ENCODE peak calls at places on chromosomes 3 and 15, in ten cellular contexts. One of them, this sample, is unnamed. For H3K4me1 and H3K27me3, the result is how much of the 10 kb centered on the place peaks cover.

GRCh38 chr3:47685037-47685436 is 96.7 kb downstream of the SMARCC1 start:
- DNase-seq in SJSA1: no peak
- DNase-seq in ovary: no peak
- DNase-seq in endodermal cell: no peak
- DNase-seq in mammary epithelial cell: no peak
- DNase-seq in upper lobe of right lung: no peak
- DNase-seq in astrocyte: peak
- DNase-seq in transverse colon: no peak
- DNase-seq in IMR-90: peak
- DNase-seq in GM23248: no peak
- DNase-seq in this sample: no peak

GRCh38 chr3:154904328-154904727 is 175.8 kb upstream of the MME start:
- DNase-seq in SJSA1: no peak
- DNase-seq in transverse colon: no peak
- DNase-seq in endodermal cell: peak
- DNase-seq in GM23248: peak
- DNase-seq in ovary: no peak
- DNase-seq in mammary epithelial cell: peak
- DNase-seq in astrocyte: no peak
- DNase-seq in IMR-90: peak
- DNase-seq in upper lobe of right lung: no peak
- DNase-seq in this sample: no peak

GRCh38 chr15:50686468-50687301 is at the start of gene TRPM7:
- DNase-seq in mammary epithelial cell: peak
- DNase-seq in IMR-90: peak
- DNase-seq in GM23248: peak
- DNase-seq in ovary: peak
- DNase-seq in astrocyte: peak
- DNase-seq in transverse colon: peak
- DNase-seq in SJSA1: peak
- DNase-seq in upper lobe of right lung: peak
- DNase-seq in endodermal cell: peak
- DNase-seq in this sample: peak

GRCh38 chr3:63538912-63539311 is 113.6 kb upstream of the SNTN start:
- DNase-seq in GM23248: no peak
- DNase-seq in ovary: no peak
- DNase-seq in mammary epithelial cell: no peak
- DNase-seq in astrocyte: no peak
- DNase-seq in endodermal cell: no peak
- DNase-seq in upper lobe of right lung: no peak
- DNase-seq in SJSA1: no peak
- DNase-seq in IMR-90: no peak
- DNase-seq in transverse colon: no peak
- DNase-seq in this sample: no peak

GRCh38 chr3:81268526-81268925 is 492.9 kb downstream of the GBE1 start:
- DNase-seq in SJSA1: no peak
- DNase-seq in upper lobe of right lung: no peak
- DNase-seq in endodermal cell: no peak
- DNase-seq in transverse colon: no peak
- DNase-seq in mammary epithelial cell: no peak
- DNase-seq in GM23248: no peak
- DNase-seq in ovary: no peak
- DNase-seq in IMR-90: no peak
- DNase-seq in astrocyte: no peak
- DNase-seq in this sample: no peak

GRCh38 chr3:183613366-183614293 is 21.8 kb upstream of the KLHL24 start:
- DNase-seq in endodermal cell: no peak
- DNase-seq in mammary epithelial cell: no peak
- DNase-seq in GM23248: peak
- DNase-seq in SJSA1: no peak
- DNase-seq in upper lobe of right lung: no peak
- DNase-seq in transverse colon: no peak
- DNase-seq in IMR-90: no peak
- DNase-seq in astrocyte: no peak
- DNase-seq in ovary: no peak
- DNase-seq in this sample: no peak

GRCh38 chr3:59981377-59981776 is 931.6 kb upstream of the CFAP20DC start:
- DNase-seq in GM23248: no peak
- DNase-seq in mammary epithelial cell: no peak
- DNase-seq in SJSA1: no peak
- DNase-seq in astrocyte: no peak
- DNase-seq in IMR-90: no peak
- DNase-seq in endodermal cell: no peak
- DNase-seq in upper lobe of right lung: no peak
- DNase-seq in ovary: no peak
- DNase-seq in transverse colon: no peak
- DNase-seq in this sample: no peak

GRCh38 chr15:37793851-37794250 is 140.6 kb upstream of the TMCO5A start:
- DNase-seq in IMR-90: no peak
- DNase-seq in GM23248: no peak
- DNase-seq in mammary epithelial cell: no peak
- DNase-seq in SJSA1: no peak
- DNase-seq in astrocyte: no peak
- DNase-seq in ovary: no peak
- DNase-seq in transverse colon: no peak
- DNase-seq in endodermal cell: peak
- DNase-seq in upper lobe of right lung: no peak
- DNase-seq in this sample: no peak

GRCh38 chr15:34366271-34367043 is 539 bp downstream of the LPCAT4 start:
- DNase-seq in astrocyte: peak
- DNase-seq in endodermal cell: peak
- DNase-seq in upper lobe of right lung: peak
- DNase-seq in IMR-90: peak
- DNase-seq in mammary epithelial cell: peak
- DNase-seq in SJSA1: peak
- DNase-seq in GM23248: peak
- DNase-seq in ovary: peak
- DNase-seq in transverse colon: peak
- DNase-seq in this sample: peak

GRCh38 chr15:43118829-43119228 is 13.0 kb upstream of the UBR1 start:
- DNase-seq in endodermal cell: no peak
- DNase-seq in GM23248: no peak
- DNase-seq in transverse colon: no peak
- DNase-seq in astrocyte: no peak
- DNase-seq in IMR-90: no peak
- DNase-seq in SJSA1: no peak
- DNase-seq in upper lobe of right lung: no peak
- DNase-seq in mammary epithelial cell: no peak
- DNase-seq in ovary: no peak
- DNase-seq in this sample: no peak

GRCh38 chr15:54388746-54389145 is 410.5 kb downstream of the UNC13C start:
- DNase-seq in upper lobe of right lung: no peak
- DNase-seq in astrocyte: no peak
- DNase-seq in mammary epithelial cell: no peak
- DNase-seq in GM23248: no peak
- DNase-seq in SJSA1: no peak
- DNase-seq in ovary: no peak
- DNase-seq in IMR-90: no peak
- DNase-seq in transverse colon: no peak
- DNase-seq in endodermal cell: no peak
- DNase-seq in this sample: no peak

GRCh38 chr3:31291818-31292217 is 240.9 kb upstream of the STT3B start:
- DNase-seq in IMR-90: no peak
- DNase-seq in GM23248: no peak
- DNase-seq in astrocyte: no peak
- DNase-seq in mammary epithelial cell: peak
- DNase-seq in endodermal cell: no peak
- DNase-seq in upper lobe of right lung: no peak
- DNase-seq in SJSA1: no peak
- DNase-seq in ovary: no peak
- DNase-seq in transverse colon: no peak
- DNase-seq in this sample: no peak

DNA sequence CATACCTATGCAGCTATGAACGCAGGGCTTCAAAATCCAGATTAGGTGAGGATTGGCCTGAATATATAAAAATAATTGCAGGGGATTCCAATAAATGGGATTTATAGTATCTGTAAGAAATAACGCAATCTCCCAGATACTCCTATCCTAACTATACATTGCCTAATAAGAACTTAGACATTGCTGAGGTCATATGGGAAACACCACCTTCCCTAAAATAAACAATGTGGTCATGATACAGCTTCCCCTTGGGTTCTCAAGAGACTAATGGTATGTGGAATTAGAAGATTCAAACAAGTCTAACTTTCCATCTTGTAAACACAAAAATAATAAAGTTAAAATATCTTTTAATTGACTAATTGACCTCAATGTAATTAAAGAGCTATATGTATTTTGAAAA is 28.2 kb downstream of the UBE3A start:
- DNase-seq in mammary epithelial cell: peak
- DNase-seq in upper lobe of right lung: no peak
- DNase-seq in ovary: no peak
- DNase-seq in IMR-90: peak
- DNase-seq in transverse colon: no peak
- DNase-seq in astrocyte: no peak
- DNase-seq in SJSA1: no peak
- DNase-seq in endodermal cell: no peak
- DNase-seq in GM23248: no peak
- DNase-seq in this sample: no peak
- H3K4me1 ChIP-seq in mammary epithelial cell: under half
- H3K4me1 ChIP-seq in upper lobe of right lung: under half
- H3K4me1 ChIP-seq in ovary: under half
- H3K4me1 ChIP-seq in IMR-90: under half
- H3K4me1 ChIP-seq in transverse colon: under half
- H3K4me1 ChIP-seq in astrocyte: under half
- H3K4me1 ChIP-seq in SJSA1: under half
- H3K4me1 ChIP-seq in endodermal cell: under half
- H3K4me1 ChIP-seq in GM23248: under half
- H3K4me1 ChIP-seq in this sample: half or more

DNA sequence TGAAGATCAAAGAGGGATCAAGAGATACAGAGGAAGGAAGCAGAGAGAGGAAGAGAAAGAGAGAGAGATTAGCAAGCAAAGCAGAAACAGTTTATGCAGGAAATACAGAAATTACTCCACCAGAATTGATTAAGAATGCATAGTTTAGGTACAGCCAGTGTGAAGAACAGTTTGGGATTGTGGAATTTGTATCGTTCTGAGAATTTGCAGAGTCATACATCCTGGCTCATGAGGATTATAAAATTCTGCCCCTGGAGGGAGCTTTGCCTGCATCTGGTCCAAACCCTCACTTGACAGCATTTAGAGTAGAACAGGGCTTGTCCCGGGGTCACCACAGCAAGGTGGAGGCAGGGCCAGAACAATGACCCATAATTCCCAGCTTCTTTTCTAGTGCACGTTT is 44.1 kb downstream of the MASP1 start:
- DNase-seq in IMR-90: no peak
- DNase-seq in upper lobe of right lung: no peak
- DNase-seq in GM23248: no peak
- DNase-seq in mammary epithelial cell: no peak
- DNase-seq in ovary: no peak
- DNase-seq in transverse colon: no peak
- DNase-seq in SJSA1: no peak
- DNase-seq in endodermal cell: no peak
- DNase-seq in astrocyte: no peak
- DNase-seq in this sample: no peak
- H3K4me3 ChIP-seq in IMR-90: no peak
- H3K4me3 ChIP-seq in upper lobe of right lung: no peak
- H3K4me3 ChIP-seq in GM23248: no peak
- H3K4me3 ChIP-seq in mammary epithelial cell: no peak
- H3K4me3 ChIP-seq in ovary: no peak
- H3K4me3 ChIP-seq in transverse colon: no peak
- H3K4me3 ChIP-seq in SJSA1: no peak
- H3K4me3 ChIP-seq in endodermal cell: no peak
- H3K4me3 ChIP-seq in astrocyte: no peak
- H3K4me3 ChIP-seq in this sample: no peak

GRCh38 chr15:73809728-73810501 is 56.8 kb upstream of the INSYN1 start:
- DNase-seq in ovary: no peak
- DNase-seq in IMR-90: no peak
- DNase-seq in mammary epithelial cell: peak
- DNase-seq in astrocyte: no peak
- DNase-seq in GM23248: peak
- DNase-seq in endodermal cell: no peak
- DNase-seq in transverse colon: no peak
- DNase-seq in upper lobe of right lung: no peak
- DNase-seq in SJSA1: no peak
- DNase-seq in this sample: no peak
- H3K27me3 ChIP-seq in ovary: under half
- H3K27me3 ChIP-seq in IMR-90: half or more
- H3K27me3 ChIP-seq in mammary epithelial cell: under half
- H3K27me3 ChIP-seq in astrocyte: under half
- H3K27me3 ChIP-seq in GM23248: under half
- H3K27me3 ChIP-seq in endodermal cell: half or more
- H3K27me3 ChIP-seq in transverse colon: under half
- H3K27me3 ChIP-seq in upper lobe of right lung: under half
- H3K27me3 ChIP-seq in SJSA1: under half
- H3K27me3 ChIP-seq in this sample: under half

GRCh38 chr3:58020740-58021071 is 12.5 kb downstream of the FLNB start:
- DNase-seq in astrocyte: no peak
- DNase-seq in endodermal cell: no peak
- DNase-seq in SJSA1: no peak
- DNase-seq in GM23248: no peak
- DNase-seq in ovary: no peak
- DNase-seq in upper lobe of right lung: no peak
- DNase-seq in IMR-90: no peak
- DNase-seq in mammary epithelial cell: no peak
- DNase-seq in transverse colon: no peak
- DNase-seq in this sample: no peak

GRCh38 chr3:58023536-58023935 is 15.3 kb downstream of the FLNB start:
- DNase-seq in mammary epithelial cell: no peak
- DNase-seq in IMR-90: no peak
- DNase-seq in upper lobe of right lung: no peak
- DNase-seq in SJSA1: no peak
- DNase-seq in endodermal cell: no peak
- DNase-seq in GM23248: no peak
- DNase-seq in transverse colon: no peak
- DNase-seq in astrocyte: no peak
- DNase-seq in ovary: no peak
- DNase-seq in this sample: no peak

GRCh38 chr3:58022490-58022889 is 14.3 kb downstream of the FLNB start:
- DNase-seq in endodermal cell: no peak
- DNase-seq in upper lobe of right lung: no peak
- DNase-seq in astrocyte: no peak
- DNase-seq in SJSA1: no peak
- DNase-seq in GM23248: no peak
- DNase-seq in transverse colon: no peak
- DNase-seq in IMR-90: no peak
- DNase-seq in mammary epithelial cell: peak
- DNase-seq in ovary: no peak
- DNase-seq in this sample: no peak

GRCh38 chr3:58021072-58021959 is 13.1 kb downstream of the FLNB start:
- DNase-seq in IMR-90: no peak
- DNase-seq in astrocyte: no peak
- DNase-seq in endodermal cell: peak
- DNase-seq in transverse colon: no peak
- DNase-seq in GM23248: no peak
- DNase-seq in mammary epithelial cell: peak
- DNase-seq in SJSA1: no peak
- DNase-seq in ovary: no peak
- DNase-seq in upper lobe of right lung: no peak
- DNase-seq in this sample: no peak

DNA sequence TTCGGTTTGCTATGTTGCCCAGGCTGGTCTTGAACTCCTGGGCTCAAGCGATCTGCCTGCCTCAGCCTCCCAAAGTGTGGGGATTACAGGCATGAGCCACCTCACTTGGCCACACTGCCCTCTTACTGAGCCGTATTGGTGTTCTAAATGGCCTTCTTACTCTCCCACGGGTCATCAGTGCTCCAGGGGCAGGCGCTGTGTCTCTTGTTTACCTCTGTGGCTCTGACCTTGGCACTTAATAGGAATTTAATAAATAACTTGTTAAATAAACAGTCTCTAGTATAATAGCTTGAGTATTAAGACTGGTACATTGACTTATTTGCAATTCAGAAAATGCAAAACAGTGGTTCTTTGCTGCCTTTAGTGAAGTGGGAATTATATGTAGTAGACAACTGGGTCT is 13.7 kb downstream of the FLNB start:
- DNase-seq in upper lobe of right lung: no peak
- DNase-seq in transverse colon: no peak
- DNase-seq in SJSA1: no peak
- DNase-seq in GM23248: no peak
- DNase-seq in endodermal cell: no peak
- DNase-seq in ovary: no peak
- DNase-seq in IMR-90: no peak
- DNase-seq in mammary epithelial cell: no peak
- DNase-seq in astrocyte: no peak
- DNase-seq in this sample: no peak
- H3K4me1 ChIP-seq in upper lobe of right lung: under half
- H3K4me1 ChIP-seq in transverse colon: under half
- H3K4me1 ChIP-seq in SJSA1: under half
- H3K4me1 ChIP-seq in GM23248: under half
- H3K4me1 ChIP-seq in endodermal cell: under half
- H3K4me1 ChIP-seq in ovary: under half
- H3K4me1 ChIP-seq in IMR-90: under half
- H3K4me1 ChIP-seq in mammary epithelial cell: half or more
- H3K4me1 ChIP-seq in astrocyte: under half
- H3K4me1 ChIP-seq in this sample: under half